ENCODE peak calls at places on chromosomes 16 and 17, in ten cellular contexts. E is heart right ventricle; L is CD8-positive, alpha-beta memory T cell; U is PC-3; N is lung; T is breast epithelium; S is SK-N-SH; F is prostate gland; K is A549; Q is coronary artery. B is an unnamed sample.

GRCh38 chr17:54899201-54899600 is 1.5 kb upstream of the TOM1L1 start:
- DNase-seq in E (no peak), L (no peak), U (no peak), N (no peak), T (no peak), S (peak), F (no peak), K (no peak), Q (no peak), B (no peak)

GRCh38 chr17:77427471-77427991 is 286.8 kb downstream of the SEC14L1 start:
- DNase-seq in E (no peak), L (no peak), U (peak), N (no peak), T (no peak), S (peak), F (no peak), K (no peak), Q (peak), B (peak)

GRCh38 chr17:30808785-30809286 is 15.7 kb downstream of the CRLF3 start:
- DNase-seq in E (no peak), L (no peak), U (no peak), N (no peak), T (no peak), S (no peak), F (no peak), K (no peak), Q (no peak), B (no peak)

GRCh38 chr17:8474826-8475225 is 39.1 kb downstream of the NDEL1 start:
- DNase-seq in E (no peak), L (no peak), U (no peak), N (no peak), T (no peak), S (no peak), F (no peak), K (no peak), Q (no peak), B (no peak)

GRCh38 chr17:7240375-7240774 is 1.1 kb upstream of the PHF23 start:
- DNase-seq in E (no peak), L (no peak), U (no peak), N (no peak), T (no peak), S (no peak), F (no peak), K (no peak), Q (no peak), B (no peak)

GRCh38 chr16:85326794-85327181 is 214.5 kb upstream of the CIBAR2 start:
- DNase-seq in E (no peak), L (no peak), U (no peak), N (no peak), T (no peak), S (no peak), F (no peak), K (no peak), Q (no peak), B (no peak)

GRCh38 chr16:66254106-66254505 is 112.4 kb upstream of the CDH5 start:
- DNase-seq in E (peak), L (no peak), U (no peak), N (no peak), T (no peak), S (no peak), F (no peak), K (no peak), Q (no peak), B (no peak)

GRCh38 chr17:55722742-55723487 is at the start of gene TMEM100:
- DNase-seq in E (peak), L (no peak), U (no peak), N (no peak), T (no peak), S (peak), F (no peak), K (no peak), Q (no peak), B (no peak)

GRCh38 chr17:60305141-60305540 is 86.8 kb downstream of the USP32 start:
- DNase-seq in E (no peak), L (no peak), U (no peak), N (no peak), T (no peak), S (no peak), F (no peak), K (no peak), Q (no peak), B (no peak)

GRCh38 chr17:58308985-58309917 is 19.3 kb downstream of the TSPOAP1 start:
- DNase-seq in E (no peak), L (no peak), U (no peak), N (peak), T (peak), S (peak), F (no peak), K (no peak), Q (peak), B (no peak)

GRCh38 chr17:19753661-19754463 is 5.8 kb upstream of the ALDH3A1 start:
- DNase-seq in E (peak), L (no peak), U (peak), N (no peak), T (peak), S (no peak), F (peak), K (peak), Q (no peak), B (peak)

GRCh38 chr17:82832881-82833475 is 6.8 kb downstream of the ZNF750 start:
- DNase-seq in E (no peak), L (no peak), U (no peak), N (no peak), T (no peak), S (no peak), F (no peak), K (no peak), Q (no peak), B (no peak)

GRCh38 chr17:9924735-9925191 is 19.7 kb upstream of the RCVRN start:
- DNase-seq in E (no peak), L (no peak), U (peak), N (no peak), T (no peak), S (peak), F (peak), K (peak), Q (no peak), B (peak)

GRCh38 chr16:49277766-49278566 is 3.7 kb downstream of the CBLN1 start:
- DNase-seq in E (no peak), L (no peak), U (no peak), N (no peak), T (no peak), S (no peak), F (no peak), K (no peak), Q (no peak), B (no peak)

GRCh38 chr16:88005968-88006367 is 54.7 kb downstream of the BANP start:
- DNase-seq in E (no peak), L (no peak), U (no peak), N (no peak), T (no peak), S (no peak), F (no peak), K (no peak), Q (no peak), B (no peak)

GRCh38 chr16:11011326-11011725 is 67.0 kb downstream of the CLEC16A start:
- DNase-seq in E (no peak), L (no peak), U (no peak), N (no peak), T (no peak), S (no peak), F (no peak), K (no peak), Q (no peak), B (no peak)

GRCh38 chr16:49856741-49857330 is 924 bp upstream of the ZNF423 start:
- DNase-seq in E (peak), L (no peak), U (peak), N (peak), T (peak), S (peak), F (peak), K (peak), Q (peak), B (peak)

GRCh38 chr16:21950782-21951521 is 2.2 kb upstream of the UQCRC2 start:
- DNase-seq in E (no peak), L (no peak), U (peak), N (no peak), T (no peak), S (peak), F (no peak), K (peak), Q (no peak), B (peak)

GRCh38 chr17:73719588-73720071 is 75.4 kb upstream of the SDK2 start:
- DNase-seq in E (peak), L (no peak), U (no peak), N (no peak), T (no peak), S (peak), F (no peak), K (no peak), Q (no peak), B (no peak)

GRCh38 chr17:66255112-66255511 is 25.9 kb upstream of the APOH start:
- DNase-seq in E (peak), L (peak), U (peak), N (no peak), T (no peak), S (peak), F (peak), K (no peak), Q (no peak), B (peak)

GRCh38 chr16:86722970-86723369 is 144.6 kb downstream of the FOXL1 start:
- DNase-seq in E (no peak), L (no peak), U (no peak), N (no peak), T (no peak), S (no peak), F (no peak), K (no peak), Q (no peak), B (no peak)

GRCh38 chr16:31872201-31872600 is 1.4 kb upstream of the ZNF267 start:
- DNase-seq in E (no peak), L (no peak), U (no peak), N (no peak), T (no peak), S (no peak), F (no peak), K (no peak), Q (no peak), B (no peak)

GRCh38 chr16:9123871-9124270 is 32.4 kb downstream of the HAPSTR1 start:
- DNase-seq in E (no peak), L (no peak), U (peak), N (peak), T (peak), S (no peak), F (peak), K (peak), Q (no peak), B (peak)

GRCh38 chr17:52157603-52158449 is 688 bp downstream of the CA10 start:
- DNase-seq in E (no peak), L (no peak), U (no peak), N (no peak), T (no peak), S (peak), F (no peak), K (no peak), Q (no peak), B (no peak)

GRCh38 chr16:1351215-1351581 is 480 bp downstream of the TSR3 start:
- DNase-seq in E (no peak), L (no peak), U (no peak), N (no peak), T (no peak), S (no peak), F (no peak), K (no peak), Q (no peak), B (no peak)

DNA sequence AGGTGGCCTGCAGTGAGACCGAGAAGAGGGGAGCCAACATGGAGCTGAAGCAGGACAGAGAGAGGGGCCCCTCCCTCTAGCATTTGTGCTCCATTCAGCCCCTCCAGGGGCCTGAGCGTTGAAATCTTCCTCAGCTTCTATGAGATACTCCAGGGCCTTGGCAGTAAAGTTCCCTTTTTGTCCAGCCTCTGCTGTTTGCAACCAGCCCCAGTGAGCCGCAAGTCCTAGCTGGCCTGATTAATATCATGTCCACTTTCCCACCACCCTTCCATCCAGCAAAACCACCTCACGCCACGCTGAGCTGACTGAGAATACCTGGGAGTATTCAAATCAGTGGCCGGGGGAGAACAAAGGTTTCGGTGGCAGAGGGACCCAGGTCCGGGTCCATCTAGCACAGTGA is 11.7 kb upstream of the RPH3AL start:
- DNase-seq in E (no peak), L (no peak), U (no peak), N (no peak), T (no peak), S (no peak), F (no peak), K (no peak), Q (no peak), B (no peak)
- H3K27ac ChIP-seq in E (no peak), L (no peak), U (no peak), N (no peak), T (no peak), S (no peak), F (no peak), K (no peak), Q (no peak), B (no peak)

GRCh38 chr17:62821213-62822079 is 13.3 kb upstream of the MARCHF10 start:
- DNase-seq in E (no peak), L (no peak), U (no peak), N (no peak), T (no peak), S (no peak), F (no peak), K (no peak), Q (no peak), B (no peak)

GRCh38 chr17:62824290-62825135 is 16.4 kb upstream of the MARCHF10 start:
- DNase-seq in E (no peak), L (no peak), U (peak), N (no peak), T (no peak), S (no peak), F (no peak), K (peak), Q (no peak), B (peak)

GRCh38 chr17:62825182-62825581 is 17.1 kb upstream of the MARCHF10 start:
- DNase-seq in E (no peak), L (no peak), U (no peak), N (no peak), T (no peak), S (no peak), F (no peak), K (no peak), Q (no peak), B (no peak)

GRCh38 chr17:62822080-62822904 is 14.2 kb upstream of the MARCHF10 start:
- DNase-seq in E (no peak), L (no peak), U (no peak), N (no peak), T (no peak), S (no peak), F (no peak), K (no peak), Q (no peak), B (no peak)

GRCh38 chr17:62823111-62823895 is 15.2 kb upstream of the MARCHF10 start:
- DNase-seq in E (no peak), L (no peak), U (peak), N (no peak), T (no peak), S (no peak), F (no peak), K (no peak), Q (no peak), B (no peak)
- H3K27ac ChIP-seq in E (no peak), L (no peak), U (peak), N (no peak), T (no peak), S (no peak), F (no peak), K (peak), Q (no peak), B (peak)

DNA sequence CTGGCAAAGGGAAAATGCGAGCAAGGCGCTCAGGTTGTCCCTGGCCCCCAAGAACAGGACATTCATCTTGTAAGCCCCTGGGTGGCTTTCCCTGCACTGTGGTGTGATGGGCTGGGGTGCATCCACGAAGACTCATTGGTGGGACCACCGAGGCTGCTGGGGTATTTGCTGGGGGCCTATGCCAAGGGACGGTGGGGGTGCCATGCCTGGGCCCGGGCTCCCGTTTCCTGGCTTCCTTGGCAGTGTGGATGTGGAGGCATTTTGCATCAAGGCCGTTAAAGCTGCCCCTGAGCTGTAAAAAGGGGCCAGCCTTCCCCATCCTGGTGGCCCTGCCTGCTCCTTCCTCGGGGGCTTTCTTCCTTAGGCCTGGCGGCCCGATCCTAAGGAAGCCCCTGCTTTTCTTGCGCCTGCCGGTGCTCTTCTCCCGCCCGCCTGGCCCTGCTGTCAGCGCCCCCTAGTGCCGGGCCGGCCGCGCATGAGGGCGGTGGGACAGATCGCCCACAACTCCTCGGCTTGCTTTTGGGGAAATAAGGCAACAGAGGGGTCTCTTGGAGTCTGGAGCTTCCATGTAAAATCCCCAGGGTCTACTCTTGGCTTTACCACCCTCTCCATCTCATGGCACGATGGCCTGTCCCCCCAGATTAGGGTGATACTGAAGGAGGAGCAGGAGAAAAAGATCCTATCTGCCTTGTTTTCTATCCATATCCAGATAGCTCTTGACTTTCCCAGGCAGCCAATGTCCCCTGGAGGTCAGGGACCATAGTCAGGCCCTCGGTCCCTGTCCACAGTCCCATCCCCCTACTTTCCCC is 9.8 kb upstream of the TBX2 start:
- DNase-seq in E (no peak), L (peak), U (peak), N (no peak), T (no peak), S (peak), F (no peak), K (peak), Q (no peak), B (no peak)
- H3K27ac ChIP-seq in E (peak), L (no peak), U (no peak), N (no peak), T (no peak), S (no peak), F (no peak), K (peak), Q (peak), B (no peak)

DNA sequence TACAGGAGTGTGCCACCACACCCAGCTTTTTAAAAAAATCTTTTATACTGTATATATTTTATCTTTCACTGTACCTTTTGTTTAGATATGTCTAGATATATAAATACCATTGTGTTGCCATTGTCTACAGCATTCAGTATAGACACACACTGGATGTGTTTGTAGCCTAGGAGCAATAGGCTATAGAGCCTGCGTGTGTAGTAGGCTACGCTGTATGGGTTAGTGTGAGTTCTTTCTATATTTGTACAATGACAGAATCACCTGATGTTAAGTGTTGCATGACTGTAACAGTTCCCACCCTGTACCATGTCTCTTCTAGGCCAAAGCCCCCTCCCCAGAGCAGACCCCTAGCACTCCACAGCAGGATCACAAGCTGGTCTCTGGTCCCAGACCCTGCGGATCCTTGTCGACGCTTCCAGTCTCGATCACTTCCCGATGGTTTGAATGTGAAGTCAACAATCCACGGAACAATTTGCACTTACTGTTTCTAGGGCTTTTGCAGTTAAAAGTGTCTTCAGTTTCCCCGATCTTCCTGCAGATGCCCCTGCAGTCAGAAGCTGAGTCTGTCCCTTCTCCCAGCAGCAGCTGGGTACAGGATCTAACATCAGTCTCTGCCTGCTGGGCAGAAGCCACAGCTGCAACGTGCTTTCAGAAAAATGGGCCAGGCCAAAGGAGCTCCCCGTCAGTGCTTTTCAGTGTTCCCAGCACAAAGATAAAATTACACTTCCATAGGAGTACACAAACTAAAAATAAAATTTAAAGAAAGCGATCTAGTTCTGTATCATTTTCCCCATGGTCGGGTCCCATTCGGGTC is 35.3 kb downstream of the ADAM11 start:
- DNase-seq in E (no peak), L (no peak), U (no peak), N (no peak), T (no peak), S (no peak), F (no peak), K (no peak), Q (no peak), B (no peak)
- H3K27ac ChIP-seq in E (peak), L (no peak), U (peak), N (peak), T (no peak), S (no peak), F (peak), K (peak), Q (peak), B (peak)

GRCh38 chr16:30523768-30524574 is 2.4 kb downstream of the ZNF768 start:
- DNase-seq in E (no peak), L (no peak), U (no peak), N (no peak), T (no peak), S (no peak), F (no peak), K (no peak), Q (no peak), B (no peak)
- H3K27ac ChIP-seq in E (no peak), L (no peak), U (no peak), N (no peak), T (no peak), S (no peak), F (no peak), K (no peak), Q (no peak), B (peak)

GRCh38 chr17:1727876-1728630 is 3.5 kb downstream of the WDR81 start:
- DNase-seq in E (no peak), L (no peak), U (no peak), N (no peak), T (no peak), S (peak), F (no peak), K (no peak), Q (no peak), B (no peak)
- H3K27ac ChIP-seq in E (no peak), L (no peak), U (no peak), N (no peak), T (peak), S (no peak), F (no peak), K (no peak), Q (no peak), B (peak)

GRCh38 chr16:64240586-64240985 is 881.3 kb downstream of the CDH11 start:
- DNase-seq in E (no peak), L (no peak), U (peak), N (no peak), T (no peak), S (no peak), F (no peak), K (no peak), Q (no peak), B (no peak)

GRCh38 chr16:64238576-64238975 is 883.3 kb downstream of the CDH11 start:
- DNase-seq in E (no peak), L (no peak), U (peak), N (no peak), T (no peak), S (no peak), F (no peak), K (no peak), Q (no peak), B (peak)

DNA sequence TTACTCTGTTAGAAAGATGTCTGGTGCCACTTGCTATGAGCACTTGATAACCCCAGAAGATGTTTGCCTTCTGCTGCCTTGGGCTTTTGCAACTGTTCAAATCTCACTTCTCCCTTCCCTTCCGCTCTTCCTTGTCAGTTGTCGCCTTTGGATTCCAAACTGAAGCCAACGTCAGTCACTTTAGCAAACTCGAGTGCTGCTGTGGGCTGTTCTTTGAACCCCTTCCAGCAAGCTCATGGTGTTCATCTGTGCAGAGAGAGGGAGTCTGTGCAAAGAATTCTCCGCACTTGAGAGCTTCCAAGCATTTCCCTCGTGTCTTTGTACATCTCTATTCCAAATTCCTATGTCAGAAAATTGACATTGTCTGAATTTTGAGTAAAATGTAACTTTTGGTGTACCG is 879.4 kb downstream of the CDH11 start:
- DNase-seq in E (peak), L (no peak), U (no peak), N (no peak), T (no peak), S (no peak), F (no peak), K (no peak), Q (no peak), B (no peak)
- H3K27ac ChIP-seq in E (no peak), L (no peak), U (no peak), N (peak), T (no peak), S (no peak), F (no peak), K (no peak), Q (no peak), B (no peak)

B was measured in RWPE1.